ENCODE peak calls at places on chromosomes 5 and 9, in six cellular contexts. I is RWPE2, B is right lobe of liver, N is SJCRH30, J is HCT116, M is pancreas. O is an unnamed sample.

GRCh38 chr9:88230612-88231011 is 92.3 kb upstream of the SPATA31C2 start:
- DNase-seq in I (no peak), B (no peak), N (no peak), J (no peak), M (no peak), O (no peak)

GRCh38 chr9:137494550-137495351 is 35.6 kb upstream of the NSMF start:
- DNase-seq in I (no peak), B (no peak), N (no peak), J (no peak), M (no peak), O (no peak)

GRCh38 chr5:82793808-82794419 is 283.3 kb downstream of the TMEM167A start:
- DNase-seq in I (no peak), B (no peak), N (peak; percentile 62), J (peak; percentile 26), M (no peak), O (no peak)

GRCh38 chr5:126656397-126657007 is 55.8 kb downstream of the PHAX start:
- DNase-seq in I (no peak), B (no peak), N (peak; percentile 67), J (peak; percentile 31), M (no peak), O (no peak)

GRCh38 chr5:108562205-108562454 is 180.2 kb upstream of the FBXL17 start:
- DNase-seq in I (no peak), B (no peak), N (no peak), J (no peak), M (no peak), O (no peak)

GRCh38 chr9:117725426-117725887 is 21.3 kb downstream of the TLR4 start:
- DNase-seq in I (no peak), B (no peak), N (no peak), J (no peak), M (no peak), O (no peak)

GRCh38 chr9:134233022-134233421 is 68.7 kb upstream of the RNU6ATAC start:
- DNase-seq in I (no peak), B (peak; percentile 84), N (no peak), J (no peak), M (no peak), O (no peak)

GRCh38 chr5:61084658-61085057 is 77.6 kb downstream of the SMIM15 start:
- DNase-seq in I (no peak), B (no peak), N (no peak), J (no peak), M (no peak), O (no peak)

GRCh38 chr5:38672059-38672791 is 115.8 kb upstream of the LIFR start:
- DNase-seq in I (no peak), B (no peak), N (peak; percentile 86), J (no peak), M (no peak), O (no peak)

GRCh38 chr9:30504502-30504905 is 1879.9 kb upstream of the ACO1 start:
- DNase-seq in I (no peak), B (no peak), N (no peak), J (no peak), M (no peak), O (no peak)

GRCh38 chr9:37538099-37538498 is 38.1 kb downstream of the FBXO10 start:
- DNase-seq in I (no peak), B (no peak), N (no peak), J (no peak), M (no peak), O (no peak)

GRCh38 chr5:112957409-112957808 is 19.2 kb upstream of the DCP2 start:
- DNase-seq in I (no peak), B (no peak), N (no peak), J (no peak), M (no peak), O (no peak)

GRCh38 chr5:1325870-1326546 is 18.9 kb downstream of the CLPTM1L start:
- DNase-seq in I (peak; percentile 74), B (no peak), N (no peak), J (no peak), M (no peak), O (no peak)

GRCh38 chr5:127612441-127613141 is 36.3 kb upstream of the CTXN3 start:
- DNase-seq in I (no peak), B (no peak), N (no peak), J (no peak), M (no peak), O (no peak)

GRCh38 chr9:93574900-93575705 is 1.3 kb upstream of the PHF2 start:
- DNase-seq in I (no peak), B (peak; percentile 44), N (no peak), J (no peak), M (peak; percentile 6), O (no peak)

GRCh38 chr9:1604942-1605560 is 410.1 kb upstream of the SMARCA2 start:
- DNase-seq in I (no peak), B (no peak), N (peak; percentile 82), J (no peak), M (no peak), O (no peak)

GRCh38 chr5:169756071-169756765 is 119.1 kb downstream of the DOCK2 start:
- DNase-seq in I (no peak), B (no peak), N (no peak), J (no peak), M (no peak), O (no peak)

GRCh38 chr9:94084314-94084713 is at the start of gene PTPDC1:
- DNase-seq in I (no peak), B (no peak), N (peak; percentile 45), J (peak; percentile 77), M (no peak), O (no peak)

GRCh38 chr5:139443766-139444473 is 4.6 kb upstream of the DNAJC18 start:
- DNase-seq in I (no peak), B (no peak), N (peak; percentile 87), J (no peak), M (no peak), O (no peak)

GRCh38 chr9:37575511-37575914 is 667 bp downstream of the FBXO10 start:
- DNase-seq in I (no peak), B (no peak), N (peak; percentile 39), J (no peak), M (no peak), O (no peak)

GRCh38 chr9:84597131-84597530 is 72.4 kb upstream of the NTRK2 start:
- DNase-seq in I (no peak), B (no peak), N (no peak), J (no peak), M (no peak), O (no peak)

GRCh38 chr5:135825373-135826220 is 8.9 kb upstream of the SLC25A48 start:
- DNase-seq in I (peak; percentile 61), B (peak; percentile 31), N (peak; percentile 44), J (no peak), M (no peak), O (no peak)

GRCh38 chr5:171855798-171856772 is 70.5 kb downstream of the SMIM23 start:
- DNase-seq in I (no peak), B (no peak), N (no peak), J (no peak), M (no peak), O (no peak)

GRCh38 chr5:95918421-95919006 is 43.1 kb downstream of the ELL2 start:
- DNase-seq in I (no peak), B (no peak), N (no peak), J (no peak), M (no peak), O (no peak)

GRCh38 chr9:107710988-107711387 is 221.4 kb upstream of the KLF4 start:
- DNase-seq in I (no peak), B (no peak), N (no peak), J (no peak), M (no peak), O (no peak)

GRCh38 chr9:121774715-121775613 is 123.5 kb downstream of the DAB2IP start:
- DNase-seq in I (peak; percentile 49), B (peak; percentile 39), N (no peak), J (no peak), M (no peak), O (no peak)

GRCh38 chr9:35179347-35180271 is 17.8 kb downstream of the UNC13B start:
- DNase-seq in I (no peak), B (no peak), N (no peak), J (no peak), M (no peak), O (no peak)

GRCh38 chr5:171474106-171474878 is 54.8 kb downstream of the FGF18 start:
- DNase-seq in I (no peak), B (no peak), N (no peak), J (no peak), M (no peak), O (no peak)

GRCh38 chr5:119453045-119453383 is 717 bp downstream of the HSD17B4 start:
- DNase-seq in I (no peak), B (no peak), N (peak; percentile 26), J (no peak), M (peak; percentile 19), O (no peak)

GRCh38 chr9:16179566-16179965 is 626.7 kb downstream of the CCDC171 start:
- DNase-seq in I (no peak), B (no peak), N (no peak), J (no peak), M (no peak), O (no peak)

DNA sequence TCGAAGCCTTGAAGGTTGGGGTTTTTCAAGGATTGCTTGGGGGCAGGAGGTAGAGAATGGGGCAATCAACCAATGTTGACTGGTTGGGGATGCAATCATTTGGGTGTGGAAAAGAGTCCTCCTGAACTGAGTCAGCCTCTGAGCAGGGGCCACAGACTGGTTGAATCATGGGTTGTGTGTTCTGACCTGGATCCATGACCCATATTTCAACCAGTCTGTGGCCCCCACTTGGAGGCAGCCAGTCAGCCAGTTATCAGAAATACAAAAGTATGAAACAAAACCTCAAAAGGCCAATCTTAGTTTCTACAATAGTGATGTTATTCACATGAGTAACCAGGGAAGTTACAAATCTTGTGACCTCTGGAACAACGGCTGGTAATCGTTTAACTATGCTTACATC is 81.4 kb upstream of the RANBP6 start:
- DNase-seq in I (peak; percentile 79), B (no peak), N (no peak), J (no peak), M (no peak), O (no peak)
- H3K27ac ChIP-seq in I (peak overlapping the region; percentile 81), B (no peak overlapping the region), N (no peak overlapping the region), J (no peak overlapping the region), M (no peak overlapping the region), O (no peak overlapping the region)

GRCh38 chr9:128421474-128422010 is 885 bp downstream of the CERCAM start:
- DNase-seq in I (no peak), B (no peak), N (peak; percentile 54), J (no peak), M (no peak), O (no peak)
- H3K27ac ChIP-seq in I (peak overlapping the region; percentile 40), B (no peak overlapping the region), N (peak overlapping the region; percentile 63), J (peak overlapping the region; percentile 78), M (no peak overlapping the region), O (peak overlapping the region; percentile 83)

DNA sequence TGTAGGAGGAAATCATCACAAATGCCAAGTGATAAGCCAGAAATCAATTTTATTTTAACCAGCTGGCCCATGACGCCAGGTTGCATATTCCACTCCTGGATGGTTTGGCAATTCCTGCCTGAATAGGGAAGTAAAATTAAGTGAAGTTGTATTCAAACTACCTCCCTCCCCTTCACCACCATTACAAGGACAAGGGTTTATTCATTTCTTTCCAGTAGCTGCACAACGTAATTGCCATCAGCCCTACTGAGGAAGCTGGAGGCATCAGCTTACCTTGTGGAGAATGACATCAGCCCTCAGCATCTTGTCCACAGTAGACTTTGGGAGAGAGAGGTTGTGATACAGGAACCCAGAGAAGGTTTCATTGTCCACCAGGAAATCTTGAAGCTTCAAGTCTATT is 66.5 kb downstream of the ABCA1 start:
- DNase-seq in I (no peak), B (no peak), N (no peak), J (no peak), M (no peak), O (no peak)
- H3K27ac ChIP-seq in I (no peak overlapping the region), B (no peak overlapping the region), N (no peak overlapping the region), J (no peak overlapping the region), M (no peak overlapping the region), O (no peak overlapping the region)

GRCh38 chr5:57783693-57784092 is 301.1 kb upstream of the ACTBL2 start:
- DNase-seq in I (no peak), B (no peak), N (no peak), J (no peak), M (no peak), O (no peak)
- H3K27ac ChIP-seq in I (no peak overlapping the region), B (no peak overlapping the region), N (no peak overlapping the region), J (no peak overlapping the region), M (no peak overlapping the region), O (no peak overlapping the region)

O was measured in substantia nigra.